ENCODE peak calls at places on chromosomes 7 and 10, in four cellular contexts. Z, O, X and U are unnamed samples.
A peak's percentile ranks its signal among the peaks of the same experiment; 100 is the strongest.

GRCh38 chr7:87872356-87872755 is 3.8 kb downstream of the SLC25A40 start:
- DNase-seq in X (no peak), Z (no peak), O (no peak), U (no peak)

GRCh38 chr7:53426145-53426750 is 390.8 kb downstream of the POM121L12 start:
- DNase-seq in Z (no peak), X (no peak), O (no peak), U (no peak)

GRCh38 chr7:26958834-26959233 is 94.4 kb upstream of the SKAP2 start:
- DNase-seq in O (no peak), X (no peak), Z (peak; percentile 58), U (no peak)

GRCh38 chr10:24463683-24464426 is 254.9 kb downstream of the KIAA1217 start:
- DNase-seq in O (no peak), Z (no peak), X (no peak), U (no peak)

GRCh38 chr7:141355057-141355456 is 196.2 kb upstream of the AGK start:
- DNase-seq in O (no peak), Z (no peak), X (no peak), U (no peak)

GRCh38 chr10:110165867-110166266 is 41.5 kb upstream of the MXI1 start:
- DNase-seq in O (no peak), Z (no peak), X (no peak), U (no peak)

GRCh38 chr7:98283127-98283886 is 1.8 kb downstream of the BRI3 start:
- DNase-seq in O (no peak), Z (no peak), X (no peak), U (no peak)

GRCh38 chr7:87146740-87147386 is 5.4 kb upstream of the DMTF1 start:
- DNase-seq in X (no peak), Z (no peak), O (no peak), U (no peak)

GRCh38 chr7:30252885-30253795 is 31.3 kb upstream of the ZNRF2 start:
- DNase-seq in Z (no peak), X (no peak), O (no peak), U (no peak)

GRCh38 chr10:87817873-87818504 is at the start of gene ATAD1:
- DNase-seq in Z (peak; percentile 77), O (peak; percentile 76), X (peak; percentile 83), U (peak; percentile 69)

GRCh38 chr7:7792089-7792488 is 73.7 kb upstream of the RPA3 start:
- DNase-seq in O (no peak), X (no peak), Z (no peak), U (no peak)

GRCh38 chr10:29881336-29881751 is 178.0 kb downstream of the JCAD start:
- DNase-seq in O (no peak), X (no peak), Z (no peak), U (no peak)

GRCh38 chr7:80047856-80048459 is 86.7 kb upstream of the GNAI1 start:
- DNase-seq in X (no peak), Z (no peak), O (no peak), U (no peak)

GRCh38 chr10:70558871-70559810 is 43.4 kb downstream of the PRF1 start:
- DNase-seq in O (no peak), Z (peak; percentile 65), X (peak; percentile 93), U (no peak)

GRCh38 chr10:78155722-78156121 is 122.1 kb downstream of the RPS24 start:
- DNase-seq in Z (no peak), O (no peak), X (no peak), U (no peak)

GRCh38 chr10:103145860-103146466 is 47.1 kb downstream of the NT5C2 start:
- DNase-seq in X (peak; percentile 10), Z (peak; percentile 51), O (no peak), U (no peak)

GRCh38 chr10:91590904-91591791 is 41.7 kb downstream of the PPP1R3C start:
- DNase-seq in O (no peak), X (peak; percentile 80), Z (no peak), U (no peak)

GRCh38 chr7:129801882-129802281 is 150.9 kb downstream of the UBE2H start:
- DNase-seq in Z (no peak), O (no peak), X (peak; percentile 44), U (no peak)

GRCh38 chr7:138478499-138478908 is 18.4 kb downstream of the TRIM24 start:
- DNase-seq in O (peak; percentile 40), X (no peak), Z (no peak), U (no peak)

GRCh38 chr7:140416560-140416959 is 12.7 kb downstream of the RAB19 start:
- DNase-seq in O (no peak), X (peak; percentile 10), Z (no peak), U (no peak)

GRCh38 chr7:2032030-2032875 is 200.5 kb downstream of the MAD1L1 start:
- DNase-seq in O (no peak), Z (no peak), X (no peak), U (peak; percentile 38)

GRCh38 chr10:122474145-122474739 is 12.9 kb downstream of the HTRA1 start:
- DNase-seq in Z (no peak), O (no peak), X (no peak), U (no peak)

GRCh38 chr7:78967046-78967445 is 486.4 kb downstream of the MAGI2 start:
- DNase-seq in Z (no peak), O (no peak), X (no peak), U (no peak)

GRCh38 chr7:116501425-116502167 is 2.1 kb downstream of the CAV2 start:
- DNase-seq in O (no peak), Z (no peak), X (peak; percentile 84), U (no peak)

GRCh38 chr7:2044883-2045471 is 187.8 kb downstream of the MAD1L1 start:
- DNase-seq in Z (no peak), O (no peak), X (no peak), U (no peak)

GRCh38 chr7:45924283-45924682 is 3.2 kb upstream of the IGFBP3 start:
- DNase-seq in O (no peak), Z (no peak), X (no peak), U (no peak)

GRCh38 chr7:106382929-106383328 is 98.1 kb upstream of the NAMPT start:
- DNase-seq in O (no peak), Z (no peak), X (no peak), U (no peak)

GRCh38 chr10:124278356-124278755 is 140.4 kb downstream of the OAT start:
- DNase-seq in Z (no peak), X (no peak), O (no peak), U (no peak)

GRCh38 chr7:44964831-44965440 is 13.9 kb downstream of the MYO1G start:
- DNase-seq in O (no peak), Z (no peak), X (no peak), U (no peak)

GRCh38 chr10:131077724-131078123 is 233.8 kb downstream of the TCERG1L start:
- DNase-seq in Z (no peak), X (no peak), O (no peak), U (no peak)

GRCh38 chr10:1874533-1874932 is 137.2 kb upstream of the ADARB2 start:
- DNase-seq in X (no peak), O (no peak), Z (no peak), U (no peak)

GRCh38 chr10:88254091-88254490 is 329.0 kb downstream of the RNLS start:
- DNase-seq in O (no peak), Z (peak; percentile 31), X (no peak), U (no peak)

GRCh38 chr10:103685880-103686669 is 169.3 kb downstream of the SH3PXD2A start:
- DNase-seq in O (no peak), X (peak; percentile 72), Z (peak; percentile 32), U (no peak)

GRCh38 chr10:22655312-22655973 is 58.9 kb downstream of the PIP4K2A start:
- DNase-seq in X (no peak), O (no peak), Z (no peak), U (no peak)

GRCh38 chr10:92103376-92104084 is 180.0 kb downstream of the BTAF1 start:
- DNase-seq in Z (no peak), X (no peak), O (no peak), U (no peak)

GRCh38 chr10:60140681-60141632 is 234.6 kb upstream of the CCDC6 start:
- DNase-seq in Z (no peak), X (peak; percentile 49), O (no peak), U (peak; percentile 65)
- TF ChIP-seq ZNF274 in Z (no peak), X (no peak), O (no peak), U (no peak)

DNA sequence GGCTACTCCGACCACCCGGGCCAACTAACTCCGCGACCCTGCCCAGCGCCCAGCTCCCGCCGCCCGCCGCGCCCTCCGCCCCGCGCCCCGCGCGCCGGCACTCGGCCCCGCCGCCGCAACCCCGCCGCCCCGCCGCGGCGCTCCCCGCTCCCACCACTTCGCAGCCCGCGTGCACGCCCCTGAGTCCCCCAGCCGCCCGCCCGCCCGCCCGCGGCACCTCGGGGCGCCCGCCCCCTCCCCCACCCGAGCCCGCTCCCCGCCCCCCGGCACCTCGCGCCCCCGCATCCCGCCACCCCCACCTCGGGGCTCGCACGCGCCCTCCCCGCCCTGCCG is 598 bp downstream of the JAZF1 start:
- DNase-seq in O (no peak), X (peak; percentile 69), Z (no peak), U (no peak)
- H3K9ac ChIP-seq in O (no peak overlapping the region), X (no peak overlapping the region), Z (no peak overlapping the region), U (no peak overlapping the region)

GRCh38 chr10:31906039-31906438 is 22.6 kb downstream of the ARHGAP12 start:
- DNase-seq in X (no peak), Z (no peak), O (no peak), U (no peak)
- TF ChIP-seq YY1 in X (no peak), Z (no peak), O (no peak), U (no peak)

DNA sequence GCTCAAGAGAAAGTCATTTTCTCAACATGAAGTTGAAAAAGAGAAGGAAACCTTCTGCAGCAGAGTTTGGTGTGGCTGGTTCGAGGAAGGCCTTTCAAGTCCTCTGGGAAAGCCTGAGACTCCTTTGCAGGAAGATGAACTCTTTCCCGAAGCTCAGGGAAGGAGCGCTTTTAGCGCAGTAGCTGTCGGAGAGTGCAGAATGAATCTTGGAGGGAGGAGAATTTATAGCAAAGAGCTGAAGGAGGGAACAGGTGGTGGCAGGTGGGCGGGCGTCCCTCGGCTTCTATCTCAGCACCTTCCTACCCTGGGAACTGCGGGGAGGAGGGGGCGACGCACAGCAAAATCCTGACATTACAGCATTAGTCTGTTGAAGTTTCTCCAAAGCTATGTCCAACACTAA is at the start of gene ATOH7:
- DNase-seq in X (no peak), O (no peak), Z (no peak), U (no peak)
- TF ChIP-seq ZNF274 in X (no peak), O (no peak), Z (no peak), U (no peak)

GRCh38 chr10:34341473-34341872 is 473.6 kb downstream of the PARD3 start:
- DNase-seq in O (no peak), Z (no peak), X (no peak), U (no peak)

GRCh38 chr10:34346516-34347150 is 468.5 kb downstream of the PARD3 start:
- DNase-seq in Z (no peak), O (no peak), X (no peak), U (no peak)

GRCh38 chr10:34343764-34344163 is 471.3 kb downstream of the PARD3 start:
- DNase-seq in X (no peak), Z (no peak), O (no peak), U (no peak)

GRCh38 chr10:34348917-34349509 is 466.1 kb downstream of the PARD3 start:
- DNase-seq in X (no peak), Z (no peak), O (no peak), U (no peak)

DNA sequence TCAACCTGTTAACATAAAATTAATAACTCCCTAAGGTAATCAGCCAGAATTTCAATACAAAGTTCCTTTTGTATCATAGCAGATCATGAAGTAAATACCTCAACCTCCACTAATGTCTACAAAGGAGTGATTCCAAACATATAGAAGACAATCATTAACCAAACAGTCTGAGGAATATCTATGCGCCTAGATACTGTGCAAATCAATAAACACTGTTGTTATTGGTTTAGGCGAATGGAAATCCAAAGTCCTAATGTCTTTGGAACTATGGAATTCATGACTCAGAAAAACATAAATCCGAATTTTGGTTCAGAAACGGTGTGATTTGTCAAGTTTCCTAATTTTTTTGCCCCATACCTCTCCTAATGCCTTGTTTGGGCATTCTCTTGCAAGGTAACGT is 469.7 kb downstream of the PARD3 start:
- DNase-seq in O (no peak), X (no peak), Z (no peak), U (no peak)
- H3K9ac ChIP-seq in O (no peak overlapping the region), X (no peak overlapping the region), Z (no peak overlapping the region), U (no peak overlapping the region)

GRCh38 chr10:52617346-52617745 is 155.2 kb downstream of the MBL2 start:
- DNase-seq in O (no peak), Z (no peak), X (no peak), U (no peak)
- TF ChIP-seq YY1 in O (no peak), Z (no peak), X (no peak), U (no peak)